ENCODE peak calls at places on chromosome X, in nine cellular contexts. R, U, K, Y, Z, F, O, L and G are unnamed samples.

GRCh38 chrX:74117962-74118361 is 186.0 kb upstream of the ZCCHC13 start:
- DNase-seq in R (no peak), U (no peak), K (no peak), Y (no peak), Z (no peak), F (no peak), O (no peak), L (no peak), G (no peak)

GRCh38 chrX:129997081-129997480 is 14.6 kb downstream of the BCORL1 start:
- DNase-seq in R (no peak), U (no peak), K (no peak), Y (no peak), Z (no peak), F (no peak), O (no peak), L (no peak), G (no peak)

GRCh38 chrX:108573136-108573535 is 133.5 kb downstream of the COL4A5 start:
- DNase-seq in R (no peak), U (no peak), K (no peak), Y (no peak), Z (no peak), F (no peak), O (no peak), L (no peak), G (no peak)

GRCh38 chrX:48492293-48492910 is 16.4 kb upstream of the PORCN start:
- DNase-seq in R (peak; percentile 27), U (no peak), K (peak; percentile 47), Y (no peak), Z (no peak), F (peak; percentile 29), O (no peak), L (peak; percentile 53), G (no peak)

GRCh38 chrX:29604381-29604780 is 611.0 kb upstream of the MAGEB2 start:
- DNase-seq in R (no peak), U (no peak), K (no peak), Y (no peak), Z (no peak), F (no peak), O (no peak), L (no peak), G (no peak)

GRCh38 chrX:134715930-134716619 is 57.8 kb upstream of the PLAC1 start:
- DNase-seq in R (no peak), U (no peak), K (no peak), Y (no peak), Z (no peak), F (no peak), O (no peak), L (no peak), G (no peak)

GRCh38 chrX:74925210-74926088 is at the start of gene NEXMIF:
- DNase-seq in R (no peak), U (no peak), K (peak; percentile 79), Y (peak; percentile 19), Z (no peak), F (no peak), O (peak; percentile 65), L (peak; percentile 15), G (no peak)

GRCh38 chrX:73562986-73563739 is at the start of gene CHIC1:
- DNase-seq in R (peak; percentile 57), U (peak; percentile 56), K (peak; percentile 88), Y (peak; percentile 55), Z (peak; percentile 36), F (peak; percentile 77), O (peak; percentile 65), L (peak; percentile 77), G (peak; percentile 85)

GRCh38 chrX:131388293-131388692 is 99.2 kb upstream of the IGSF1 start:
- DNase-seq in R (no peak), U (no peak), K (no peak), Y (no peak), Z (no peak), F (no peak), O (no peak), L (no peak), G (no peak)

GRCh38 chrX:103464071-103464773 is 55.1 kb downstream of the RAB40A start:
- DNase-seq in R (peak; percentile 57), U (no peak), K (no peak), Y (peak; percentile 4), Z (no peak), F (peak; percentile 52), O (no peak), L (peak; percentile 72), G (no peak)

GRCh38 chrX:149718757-149719156 is 6.9 kb downstream of the MAGEA11 start:
- DNase-seq in R (no peak), U (no peak), K (no peak), Y (no peak), Z (no peak), F (no peak), O (no peak), L (no peak), G (no peak)